ENCODE peak calls at places on chromosomes 1 and 21, in ten cellular contexts. One of them, this sample, is unnamed.

GRCh38 chr1:162570718-162571117 is 9.2 kb downstream of the UAP1 start:
- DNase-seq in right atrium auricular region: no peak
- DNase-seq in neuronal stem cell: no peak
- DNase-seq in GM23338: no peak
- DNase-seq in DND-41: no peak
- DNase-seq in mammary epithelial cell: no peak
- DNase-seq in RWPE2: no peak
- DNase-seq in HCT116: no peak
- DNase-seq in lower lobe of right lung: no peak
- DNase-seq in CD8-positive, alpha-beta T cell: no peak
- DNase-seq in this sample: no peak

GRCh38 chr1:16212251-16212961 is at the start of gene ARHGEF19:
- DNase-seq in CD8-positive, alpha-beta T cell: no peak
- DNase-seq in DND-41: no peak
- DNase-seq in GM23338: peak; percentile 94
- DNase-seq in HCT116: no peak
- DNase-seq in lower lobe of right lung: peak; percentile 81
- DNase-seq in neuronal stem cell: no peak
- DNase-seq in right atrium auricular region: no peak
- DNase-seq in RWPE2: no peak
- DNase-seq in mammary epithelial cell: peak; percentile 35
- DNase-seq in this sample: no peak

GRCh38 chr1:91844862-91845528 is 41.0 kb downstream of the TGFBR3 start:
- DNase-seq in right atrium auricular region: peak; percentile 89
- DNase-seq in neuronal stem cell: no peak
- DNase-seq in lower lobe of right lung: no peak
- DNase-seq in GM23338: no peak
- DNase-seq in DND-41: no peak
- DNase-seq in CD8-positive, alpha-beta T cell: no peak
- DNase-seq in mammary epithelial cell: peak; percentile 90
- DNase-seq in RWPE2: peak; percentile 68
- DNase-seq in HCT116: no peak
- DNase-seq in this sample: no peak

GRCh38 chr1:214441119-214441518 is 110.3 kb downstream of the PTPN14 start:
- DNase-seq in HCT116: no peak
- DNase-seq in mammary epithelial cell: peak; percentile 91
- DNase-seq in CD8-positive, alpha-beta T cell: no peak
- DNase-seq in DND-41: no peak
- DNase-seq in GM23338: no peak
- DNase-seq in neuronal stem cell: no peak
- DNase-seq in lower lobe of right lung: no peak
- DNase-seq in right atrium auricular region: no peak
- DNase-seq in RWPE2: no peak
- DNase-seq in this sample: no peak

GRCh38 chr21:25639167-25639921 is at the start of gene JAM2:
- DNase-seq in CD8-positive, alpha-beta T cell: peak; percentile 27
- DNase-seq in right atrium auricular region: no peak
- DNase-seq in DND-41: no peak
- DNase-seq in lower lobe of right lung: peak; percentile 48
- DNase-seq in mammary epithelial cell: no peak
- DNase-seq in GM23338: peak; percentile 75
- DNase-seq in HCT116: no peak
- DNase-seq in RWPE2: no peak
- DNase-seq in neuronal stem cell: peak; percentile 51
- DNase-seq in this sample: peak; percentile 30

GRCh38 chr1:203589201-203589600 is 37.4 kb upstream of the ATP2B4 start:
- DNase-seq in neuronal stem cell: no peak
- DNase-seq in mammary epithelial cell: no peak
- DNase-seq in right atrium auricular region: no peak
- DNase-seq in GM23338: no peak
- DNase-seq in HCT116: no peak
- DNase-seq in lower lobe of right lung: no peak
- DNase-seq in DND-41: no peak
- DNase-seq in RWPE2: no peak
- DNase-seq in CD8-positive, alpha-beta T cell: no peak
- DNase-seq in this sample: peak; percentile 51

GRCh38 chr1:228423399-228424053 is 6.9 kb upstream of the TRIM17 start:
- DNase-seq in mammary epithelial cell: no peak
- DNase-seq in right atrium auricular region: no peak
- DNase-seq in neuronal stem cell: no peak
- DNase-seq in CD8-positive, alpha-beta T cell: no peak
- DNase-seq in HCT116: no peak
- DNase-seq in GM23338: no peak
- DNase-seq in lower lobe of right lung: no peak
- DNase-seq in RWPE2: no peak
- DNase-seq in DND-41: no peak
- DNase-seq in this sample: no peak

GRCh38 chr1:224583774-224584173 is 32.3 kb upstream of the CNIH3 start:
- DNase-seq in HCT116: no peak
- DNase-seq in DND-41: no peak
- DNase-seq in GM23338: no peak
- DNase-seq in CD8-positive, alpha-beta T cell: no peak
- DNase-seq in neuronal stem cell: no peak
- DNase-seq in lower lobe of right lung: no peak
- DNase-seq in mammary epithelial cell: no peak
- DNase-seq in right atrium auricular region: no peak
- DNase-seq in RWPE2: no peak
- DNase-seq in this sample: no peak

GRCh38 chr1:245876586-245876985 is 630.5 kb downstream of the SMYD3 start:
- DNase-seq in HCT116: no peak
- DNase-seq in lower lobe of right lung: no peak
- DNase-seq in right atrium auricular region: no peak
- DNase-seq in neuronal stem cell: no peak
- DNase-seq in DND-41: no peak
- DNase-seq in CD8-positive, alpha-beta T cell: no peak
- DNase-seq in RWPE2: no peak
- DNase-seq in mammary epithelial cell: no peak
- DNase-seq in GM23338: no peak
- DNase-seq in this sample: no peak

GRCh38 chr1:245878585-245878984 is 628.5 kb downstream of the SMYD3 start:
- DNase-seq in DND-41: no peak
- DNase-seq in GM23338: no peak
- DNase-seq in CD8-positive, alpha-beta T cell: no peak
- DNase-seq in HCT116: no peak
- DNase-seq in mammary epithelial cell: no peak
- DNase-seq in right atrium auricular region: no peak
- DNase-seq in lower lobe of right lung: no peak
- DNase-seq in RWPE2: no peak
- DNase-seq in neuronal stem cell: no peak
- DNase-seq in this sample: no peak

GRCh38 chr1:245877976-245878375 is 629.1 kb downstream of the SMYD3 start:
- DNase-seq in RWPE2: no peak
- DNase-seq in lower lobe of right lung: no peak
- DNase-seq in mammary epithelial cell: no peak
- DNase-seq in CD8-positive, alpha-beta T cell: no peak
- DNase-seq in right atrium auricular region: no peak
- DNase-seq in DND-41: no peak
- DNase-seq in neuronal stem cell: no peak
- DNase-seq in GM23338: no peak
- DNase-seq in HCT116: no peak
- DNase-seq in this sample: no peak

GRCh38 chr1:245880754-245881403 is 626.2 kb downstream of the SMYD3 start:
- DNase-seq in DND-41: no peak
- DNase-seq in mammary epithelial cell: peak; percentile 35
- DNase-seq in CD8-positive, alpha-beta T cell: no peak
- DNase-seq in GM23338: no peak
- DNase-seq in neuronal stem cell: no peak
- DNase-seq in HCT116: no peak
- DNase-seq in RWPE2: no peak
- DNase-seq in lower lobe of right lung: no peak
- DNase-seq in right atrium auricular region: no peak
- DNase-seq in this sample: no peak

DNA sequence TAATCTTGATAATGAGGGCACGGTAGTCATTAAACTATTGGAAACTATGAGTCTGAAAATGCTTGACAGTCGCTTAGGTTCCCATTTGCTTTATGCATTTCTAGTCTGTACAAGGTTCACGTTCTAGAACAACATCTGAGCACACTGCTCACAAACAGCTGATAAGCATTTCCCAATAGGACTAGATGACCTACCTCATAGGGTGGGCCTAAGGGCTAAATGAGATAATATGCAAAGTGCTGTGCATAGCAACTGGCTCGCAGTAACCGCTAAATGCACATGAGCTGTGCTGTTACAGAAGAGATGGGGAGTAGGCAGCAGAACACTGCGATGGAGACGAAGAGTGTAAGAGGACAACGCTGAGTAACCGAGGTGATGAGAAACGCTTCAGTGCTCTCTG is 628.0 kb downstream of the SMYD3 start:
- DNase-seq in HCT116: no peak
- DNase-seq in right atrium auricular region: no peak
- DNase-seq in RWPE2: no peak
- DNase-seq in CD8-positive, alpha-beta T cell: no peak
- DNase-seq in mammary epithelial cell: no peak
- DNase-seq in GM23338: no peak
- DNase-seq in lower lobe of right lung: no peak
- DNase-seq in DND-41: no peak
- DNase-seq in neuronal stem cell: no peak
- DNase-seq in this sample: no peak
- H3K27me3 ChIP-seq in HCT116: no peaks in the 10 kb centered on the region
- H3K27me3 ChIP-seq in right atrium auricular region: no peaks in the 10 kb centered on the region
- H3K27me3 ChIP-seq in RWPE2: no peaks in the 10 kb centered on the region
- H3K27me3 ChIP-seq in CD8-positive, alpha-beta T cell: no peaks in the 10 kb centered on the region
- H3K27me3 ChIP-seq in mammary epithelial cell: no peaks in the 10 kb centered on the region
- H3K27me3 ChIP-seq in GM23338: no peaks in the 10 kb centered on the region
- H3K27me3 ChIP-seq in lower lobe of right lung: no peaks in the 10 kb centered on the region
- H3K27me3 ChIP-seq in DND-41: no peaks in the 10 kb centered on the region
- H3K27me3 ChIP-seq in neuronal stem cell: no peaks in the 10 kb centered on the region
- H3K27me3 ChIP-seq in this sample: no peaks in the 10 kb centered on the region

GRCh38 chr1:201914456-201915235 is 25.9 kb downstream of the SHISA4 start:
- DNase-seq in GM23338: no peak
- DNase-seq in neuronal stem cell: no peak
- DNase-seq in CD8-positive, alpha-beta T cell: no peak
- DNase-seq in RWPE2: no peak
- DNase-seq in HCT116: no peak
- DNase-seq in DND-41: no peak
- DNase-seq in mammary epithelial cell: no peak
- DNase-seq in right atrium auricular region: no peak
- DNase-seq in lower lobe of right lung: no peak
- DNase-seq in this sample: no peak

GRCh38 chr1:201921952-201922558 is 24.3 kb downstream of the LMOD1 start:
- DNase-seq in neuronal stem cell: no peak
- DNase-seq in right atrium auricular region: no peak
- DNase-seq in lower lobe of right lung: no peak
- DNase-seq in DND-41: no peak
- DNase-seq in HCT116: no peak
- DNase-seq in GM23338: no peak
- DNase-seq in mammary epithelial cell: no peak
- DNase-seq in RWPE2: no peak
- DNase-seq in CD8-positive, alpha-beta T cell: no peak
- DNase-seq in this sample: no peak

GRCh38 chr1:201916649-201917249 is 28.1 kb downstream of the SHISA4 start:
- DNase-seq in HCT116: no peak
- DNase-seq in lower lobe of right lung: peak; percentile 54
- DNase-seq in RWPE2: no peak
- DNase-seq in mammary epithelial cell: peak; percentile 61
- DNase-seq in GM23338: no peak
- DNase-seq in right atrium auricular region: peak; percentile 89
- DNase-seq in neuronal stem cell: no peak
- DNase-seq in DND-41: no peak
- DNase-seq in CD8-positive, alpha-beta T cell: no peak
- DNase-seq in this sample: no peak

GRCh38 chr1:201917362-201918033 is 28.8 kb downstream of the SHISA4 start:
- DNase-seq in CD8-positive, alpha-beta T cell: no peak
- DNase-seq in lower lobe of right lung: no peak
- DNase-seq in DND-41: no peak
- DNase-seq in right atrium auricular region: no peak
- DNase-seq in mammary epithelial cell: peak; percentile 61
- DNase-seq in RWPE2: no peak
- DNase-seq in neuronal stem cell: no peak
- DNase-seq in HCT116: no peak
- DNase-seq in GM23338: no peak
- DNase-seq in this sample: no peak

GRCh38 chr1:201918343-201918742 is 28.0 kb downstream of the LMOD1 start:
- DNase-seq in neuronal stem cell: no peak
- DNase-seq in RWPE2: no peak
- DNase-seq in HCT116: no peak
- DNase-seq in DND-41: no peak
- DNase-seq in lower lobe of right lung: no peak
- DNase-seq in GM23338: no peak
- DNase-seq in CD8-positive, alpha-beta T cell: no peak
- DNase-seq in mammary epithelial cell: no peak
- DNase-seq in right atrium auricular region: no peak
- DNase-seq in this sample: no peak
- H3K4me3 ChIP-seq in neuronal stem cell: no peak overlapping the region
- H3K4me3 ChIP-seq in RWPE2: no peak overlapping the region
- H3K4me3 ChIP-seq in HCT116: no peak overlapping the region
- H3K4me3 ChIP-seq in DND-41: no peak overlapping the region
- H3K4me3 ChIP-seq in lower lobe of right lung: no peak overlapping the region
- H3K4me3 ChIP-seq in GM23338: no peak overlapping the region
- H3K4me3 ChIP-seq in CD8-positive, alpha-beta T cell: no peak overlapping the region
- H3K4me3 ChIP-seq in mammary epithelial cell: no peak overlapping the region
- H3K4me3 ChIP-seq in right atrium auricular region: no peak overlapping the region
- H3K4me3 ChIP-seq in this sample: no peak overlapping the region

GRCh38 chr1:11795238-11795890 is 10.4 kb downstream of the MTHFR start:
- DNase-seq in HCT116: no peak
- DNase-seq in RWPE2: no peak
- DNase-seq in mammary epithelial cell: no peak
- DNase-seq in CD8-positive, alpha-beta T cell: no peak
- DNase-seq in neuronal stem cell: no peak
- DNase-seq in lower lobe of right lung: no peak
- DNase-seq in GM23338: no peak
- DNase-seq in DND-41: no peak
- DNase-seq in right atrium auricular region: no peak
- DNase-seq in this sample: no peak

GRCh38 chr1:11799099-11799498 is 6.7 kb downstream of the MTHFR start:
- DNase-seq in RWPE2: no peak
- DNase-seq in HCT116: no peak
- DNase-seq in CD8-positive, alpha-beta T cell: no peak
- DNase-seq in mammary epithelial cell: no peak
- DNase-seq in GM23338: no peak
- DNase-seq in lower lobe of right lung: no peak
- DNase-seq in neuronal stem cell: no peak
- DNase-seq in DND-41: no peak
- DNase-seq in right atrium auricular region: no peak
- DNase-seq in this sample: no peak

GRCh38 chr1:11796036-11796828 is 9.5 kb downstream of the MTHFR start:
- DNase-seq in CD8-positive, alpha-beta T cell: no peak
- DNase-seq in GM23338: no peak
- DNase-seq in lower lobe of right lung: no peak
- DNase-seq in right atrium auricular region: no peak
- DNase-seq in RWPE2: no peak
- DNase-seq in mammary epithelial cell: no peak
- DNase-seq in DND-41: no peak
- DNase-seq in neuronal stem cell: no peak
- DNase-seq in HCT116: no peak
- DNase-seq in this sample: no peak

GRCh38 chr1:11799896-11800295 is 5.9 kb downstream of the MTHFR start:
- DNase-seq in CD8-positive, alpha-beta T cell: no peak
- DNase-seq in neuronal stem cell: no peak
- DNase-seq in mammary epithelial cell: no peak
- DNase-seq in GM23338: no peak
- DNase-seq in HCT116: no peak
- DNase-seq in RWPE2: no peak
- DNase-seq in lower lobe of right lung: no peak
- DNase-seq in DND-41: no peak
- DNase-seq in right atrium auricular region: no peak
- DNase-seq in this sample: no peak

DNA sequence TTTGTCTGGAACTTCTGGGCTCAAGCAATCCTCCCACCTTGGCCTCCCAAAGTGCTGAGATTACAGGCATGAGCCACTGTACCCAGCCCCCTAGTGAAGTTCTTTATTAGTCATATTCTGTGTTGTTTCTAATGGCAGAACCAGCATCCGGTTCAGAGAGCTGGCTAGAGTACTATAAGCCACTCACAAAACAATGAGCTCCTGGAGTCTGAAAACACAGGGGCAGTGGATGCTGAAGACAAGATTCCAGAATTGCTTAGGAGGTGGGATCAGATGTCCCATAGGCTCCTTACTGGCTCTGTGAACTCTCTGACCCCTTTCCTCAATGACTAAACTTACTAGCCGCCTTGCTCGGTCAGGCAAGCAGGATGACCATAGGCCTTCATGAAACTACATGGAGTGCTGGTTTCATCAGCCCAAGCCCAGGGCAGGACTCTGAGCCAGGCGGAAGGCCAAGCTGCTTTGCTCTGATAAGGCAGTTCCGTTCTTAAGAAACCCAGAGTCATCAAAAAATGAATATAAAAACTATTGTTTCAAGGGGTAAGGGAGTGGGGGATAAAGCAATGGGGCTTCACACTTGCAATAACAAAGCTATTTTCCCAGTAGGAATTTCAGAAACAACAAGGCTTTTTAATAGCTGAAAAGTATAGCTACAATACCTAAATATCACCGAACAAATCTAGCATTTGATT is 8.1 kb downstream of the MTHFR start:
- DNase-seq in DND-41: no peak
- DNase-seq in CD8-positive, alpha-beta T cell: no peak
- DNase-seq in GM23338: no peak
- DNase-seq in HCT116: no peak
- DNase-seq in mammary epithelial cell: no peak
- DNase-seq in right atrium auricular region: peak; percentile 92
- DNase-seq in RWPE2: no peak
- DNase-seq in neuronal stem cell: no peak
- DNase-seq in lower lobe of right lung: no peak
- DNase-seq in this sample: no peak
- H3K4me1 ChIP-seq in DND-41: peaks cover 1% of the 10 kb centered on the region
- H3K4me1 ChIP-seq in CD8-positive, alpha-beta T cell: peaks cover 9% of the 10 kb centered on the region
- H3K4me1 ChIP-seq in GM23338: peaks cover 5% of the 10 kb centered on the region
- H3K4me1 ChIP-seq in HCT116: peaks cover 41% of the 10 kb centered on the region
- H3K4me1 ChIP-seq in mammary epithelial cell: peaks cover 6% of the 10 kb centered on the region
- H3K4me1 ChIP-seq in right atrium auricular region: peaks cover 89% of the 10 kb centered on the region
- H3K4me1 ChIP-seq in RWPE2: no peaks in the 10 kb centered on the region
- H3K4me1 ChIP-seq in neuronal stem cell: peaks cover under 1% of the 10 kb centered on the region
- H3K4me1 ChIP-seq in lower lobe of right lung: peaks cover 45% of the 10 kb centered on the region
- H3K4me1 ChIP-seq in this sample: no peaks in the 10 kb centered on the region

GRCh38 chr1:17982197-17982596 is 125.4 kb upstream of the IGSF21 start:
- DNase-seq in DND-41: no peak
- DNase-seq in HCT116: no peak
- DNase-seq in lower lobe of right lung: no peak
- DNase-seq in RWPE2: no peak
- DNase-seq in GM23338: no peak
- DNase-seq in CD8-positive, alpha-beta T cell: no peak
- DNase-seq in right atrium auricular region: no peak
- DNase-seq in neuronal stem cell: no peak
- DNase-seq in mammary epithelial cell: no peak
- DNase-seq in this sample: no peak

GRCh38 chr1:17973694-17974093 is 133.9 kb upstream of the IGSF21 start:
- DNase-seq in GM23338: peak; percentile 13
- DNase-seq in CD8-positive, alpha-beta T cell: no peak
- DNase-seq in DND-41: no peak
- DNase-seq in lower lobe of right lung: no peak
- DNase-seq in mammary epithelial cell: no peak
- DNase-seq in RWPE2: no peak
- DNase-seq in neuronal stem cell: no peak
- DNase-seq in right atrium auricular region: no peak
- DNase-seq in HCT116: no peak
- DNase-seq in this sample: no peak

GRCh38 chr1:17979815-17980214 is 127.8 kb upstream of the IGSF21 start:
- DNase-seq in right atrium auricular region: no peak
- DNase-seq in neuronal stem cell: no peak
- DNase-seq in mammary epithelial cell: no peak
- DNase-seq in lower lobe of right lung: no peak
- DNase-seq in GM23338: peak; percentile 32
- DNase-seq in DND-41: no peak
- DNase-seq in HCT116: no peak
- DNase-seq in CD8-positive, alpha-beta T cell: no peak
- DNase-seq in RWPE2: no peak
- DNase-seq in this sample: no peak

GRCh38 chr1:17978016-17978415 is 129.6 kb upstream of the IGSF21 start:
- DNase-seq in lower lobe of right lung: no peak
- DNase-seq in DND-41: no peak
- DNase-seq in neuronal stem cell: no peak
- DNase-seq in right atrium auricular region: no peak
- DNase-seq in GM23338: no peak
- DNase-seq in HCT116: no peak
- DNase-seq in RWPE2: no peak
- DNase-seq in CD8-positive, alpha-beta T cell: no peak
- DNase-seq in mammary epithelial cell: no peak
- DNase-seq in this sample: no peak

DNA sequence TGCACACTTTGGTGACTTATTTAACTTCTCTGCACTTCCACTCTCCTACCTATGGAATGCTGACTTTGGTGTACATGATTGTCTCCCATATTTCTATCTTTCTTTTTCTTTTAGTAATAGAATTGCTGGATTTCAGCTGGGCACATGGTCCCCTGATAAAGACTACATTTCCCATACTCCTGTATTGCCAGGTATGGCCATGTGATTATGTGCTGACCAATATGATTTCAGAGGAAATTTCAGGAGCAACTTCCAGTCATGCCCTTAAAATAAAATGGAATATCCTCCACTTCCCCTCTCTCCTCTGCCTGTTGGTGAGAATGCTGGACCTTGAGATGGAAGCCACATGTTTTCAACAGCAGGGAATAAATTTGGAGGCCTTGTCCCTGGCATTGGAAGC is 130.8 kb upstream of the IGSF21 start:
- DNase-seq in neuronal stem cell: no peak
- DNase-seq in mammary epithelial cell: no peak
- DNase-seq in right atrium auricular region: no peak
- DNase-seq in DND-41: no peak
- DNase-seq in GM23338: peak; percentile 34
- DNase-seq in HCT116: no peak
- DNase-seq in RWPE2: no peak
- DNase-seq in lower lobe of right lung: no peak
- DNase-seq in CD8-positive, alpha-beta T cell: no peak
- DNase-seq in this sample: no peak
- H3K27me3 ChIP-seq in neuronal stem cell: no peaks in the 10 kb centered on the region
- H3K27me3 ChIP-seq in mammary epithelial cell: no peaks in the 10 kb centered on the region
- H3K27me3 ChIP-seq in right atrium auricular region: no peaks in the 10 kb centered on the region
- H3K27me3 ChIP-seq in DND-41: peaks cover 4% of the 10 kb centered on the region
- H3K27me3 ChIP-seq in GM23338: no peaks in the 10 kb centered on the region
- H3K27me3 ChIP-seq in HCT116: peaks cover 39% of the 10 kb centered on the region
- H3K27me3 ChIP-seq in RWPE2: peaks cover 6% of the 10 kb centered on the region
- H3K27me3 ChIP-seq in lower lobe of right lung: peaks cover 16% of the 10 kb centered on the region
- H3K27me3 ChIP-seq in CD8-positive, alpha-beta T cell: no peaks in the 10 kb centered on the region
- H3K27me3 ChIP-seq in this sample: peaks cover 17% of the 10 kb centered on the region